ENCODE peak calls at places on chromosomes 7 and 10, in eight cellular contexts. D, I, F, W, X, V, S and M are unnamed samples.

GRCh38 chr7:99013266-99014112 is 130.4 kb downstream of the SMURF1 start:
- DNase-seq in D (no peak), I (no peak), F (no peak), W (no peak), X (no peak), V (no peak), S (no peak), M (no peak)

GRCh38 chr7:22801907-22802306 is 20.7 kb downstream of the TOMM7 start:
- DNase-seq in D (no peak), I (no peak), F (no peak), W (no peak), X (peak), V (no peak), S (no peak), M (no peak)

GRCh38 chr10:114550756-114551290 is 107.3 kb downstream of the ABLIM1 start:
- DNase-seq in D (no peak), I (no peak), F (no peak), W (no peak), X (no peak), V (no peak), S (peak), M (peak)

GRCh38 chr7:121023683-121024507 is 35.4 kb downstream of the CPED1 start:
- DNase-seq in D (no peak), I (no peak), F (no peak), W (no peak), X (no peak), V (no peak), S (no peak), M (peak)

GRCh38 chr7:84502222-84502621 is 307.6 kb upstream of the SEMA3A start:
- DNase-seq in D (no peak), I (no peak), F (no peak), W (no peak), X (no peak), V (no peak), S (no peak), M (no peak)

GRCh38 chr7:149422065-149422913 is 38.6 kb downstream of the ZNF777 start:
- DNase-seq in D (peak), I (peak), F (peak), W (peak), X (peak), V (peak), S (peak), M (peak)

GRCh38 chr10:128526793-128527375 is 400.7 kb upstream of the MKI67 start:
- DNase-seq in D (no peak), I (no peak), F (no peak), W (no peak), X (peak), V (no peak), S (no peak), M (peak)

GRCh38 chr7:106660862-106661720 is at the start of gene CCDC71L:
- DNase-seq in D (peak), I (peak), F (peak), W (peak), X (peak), V (peak), S (peak), M (peak)

GRCh38 chr7:32335107-32335506 is 155.1 kb downstream of the LSM5 start:
- DNase-seq in D (peak), I (no peak), F (no peak), W (no peak), X (no peak), V (no peak), S (peak), M (no peak)

GRCh38 chr7:20107582-20107981 is 109.6 kb downstream of the MACC1 start:
- DNase-seq in D (no peak), I (no peak), F (no peak), W (no peak), X (no peak), V (no peak), S (no peak), M (no peak)

GRCh38 chr10:126670886-126671285 is 393 bp upstream of the C10orf90 start:
- DNase-seq in D (no peak), I (no peak), F (no peak), W (no peak), X (no peak), V (no peak), S (no peak), M (no peak)

GRCh38 chr7:24748521-24748920 is 8.7 kb downstream of the GSDME start:
- DNase-seq in D (no peak), I (no peak), F (no peak), W (no peak), X (no peak), V (no peak), S (no peak), M (no peak)

GRCh38 chr7:90788057-90788456 is 191.9 kb downstream of the CDK14 start:
- DNase-seq in D (no peak), I (no peak), F (no peak), W (no peak), X (no peak), V (no peak), S (no peak), M (no peak)

GRCh38 chr7:134767567-134768168 is 11.8 kb upstream of the CALD1 start:
- DNase-seq in D (no peak), I (no peak), F (peak), W (no peak), X (no peak), V (no peak), S (no peak), M (no peak)